ENCODE peak calls at places on chromosomes 4 and X, in eight cellular contexts. D, F, G, Z, A, N, E and C are unnamed samples.
A peak's percentile ranks its signal among the peaks of the same experiment; 100 is the strongest.

GRCh38 chr4:61068745-61069144 is 131.4 kb upstream of the ADGRL3 start:
- DNase-seq in Z (no peak), G (no peak), E (no peak), D (no peak), N (no peak), F (peak; percentile 15), A (no peak), C (no peak)

GRCh38 chr4:182549386-182549785 is 306.2 kb downstream of the TENM3 start:
- DNase-seq in A (no peak), E (no peak), N (no peak), F (no peak), Z (no peak), D (no peak), G (no peak), C (no peak)

GRCh38 chrX:129686422-129686948 is 31.7 kb upstream of the APLN start:
- DNase-seq in D (no peak), F (peak; percentile 5), A (no peak), Z (no peak), E (no peak), G (no peak), N (peak; percentile 34), C (no peak)

GRCh38 chrX:75155454-75155829 is 641 bp downstream of the ABCB7 start:
- DNase-seq in E (no peak), A (no peak), F (peak; percentile 4), Z (no peak), N (no peak), G (no peak), D (no peak), C (no peak)

GRCh38 chr4:184534511-184535391 is 60.4 kb upstream of the IRF2 start:
- DNase-seq in A (no peak), E (no peak), D (no peak), F (peak; percentile 67), Z (no peak), N (no peak), G (no peak), C (no peak)

GRCh38 chrX:13248867-13249521 is 70.9 kb downstream of the ATXN3L start:
- DNase-seq in E (no peak), Z (no peak), D (no peak), G (no peak), F (no peak), N (no peak), A (no peak), C (no peak)

GRCh38 chr4:140076307-140076706 is 77.7 kb downstream of the MAML3 start:
- DNase-seq in Z (no peak), A (no peak), F (no peak), D (no peak), E (no peak), G (no peak), N (no peak), C (no peak)

GRCh38 chr4:176002007-176002623 is 63.5 kb upstream of the WDR17 start:
- DNase-seq in Z (no peak), D (peak; percentile 60), F (no peak), E (no peak), A (no peak), G (peak; percentile 74), N (no peak), C (no peak)

GRCh38 chrX:107710617-107711391 is 64.8 kb downstream of the TSC22D3 start:
- DNase-seq in Z (no peak), F (peak; percentile 93), D (peak; percentile 64), N (peak; percentile 79), G (peak; percentile 70), A (no peak), E (peak; percentile 13), C (peak; percentile 83)

GRCh38 chrX:107574711-107575110 is 53.6 kb upstream of the PRPS1 start:
- DNase-seq in F (peak; percentile 71), N (no peak), G (no peak), Z (no peak), D (no peak), E (no peak), A (no peak), C (no peak)

GRCh38 chr4:180994722-180995121 is 1248.5 kb upstream of the TENM3 start:
- DNase-seq in F (no peak), A (no peak), G (no peak), D (no peak), E (no peak), N (no peak), Z (no peak), C (no peak)

GRCh38 chr4:3877236-3877635 is 111.1 kb downstream of the ADRA2C start:
- DNase-seq in D (no peak), G (no peak), E (no peak), N (no peak), F (no peak), A (no peak), Z (no peak), C (no peak)

GRCh38 chr4:20037745-20038144 is 214.0 kb upstream of the SLIT2 start:
- DNase-seq in E (no peak), D (no peak), F (no peak), N (no peak), A (no peak), G (no peak), Z (no peak), C (no peak)

DNA sequence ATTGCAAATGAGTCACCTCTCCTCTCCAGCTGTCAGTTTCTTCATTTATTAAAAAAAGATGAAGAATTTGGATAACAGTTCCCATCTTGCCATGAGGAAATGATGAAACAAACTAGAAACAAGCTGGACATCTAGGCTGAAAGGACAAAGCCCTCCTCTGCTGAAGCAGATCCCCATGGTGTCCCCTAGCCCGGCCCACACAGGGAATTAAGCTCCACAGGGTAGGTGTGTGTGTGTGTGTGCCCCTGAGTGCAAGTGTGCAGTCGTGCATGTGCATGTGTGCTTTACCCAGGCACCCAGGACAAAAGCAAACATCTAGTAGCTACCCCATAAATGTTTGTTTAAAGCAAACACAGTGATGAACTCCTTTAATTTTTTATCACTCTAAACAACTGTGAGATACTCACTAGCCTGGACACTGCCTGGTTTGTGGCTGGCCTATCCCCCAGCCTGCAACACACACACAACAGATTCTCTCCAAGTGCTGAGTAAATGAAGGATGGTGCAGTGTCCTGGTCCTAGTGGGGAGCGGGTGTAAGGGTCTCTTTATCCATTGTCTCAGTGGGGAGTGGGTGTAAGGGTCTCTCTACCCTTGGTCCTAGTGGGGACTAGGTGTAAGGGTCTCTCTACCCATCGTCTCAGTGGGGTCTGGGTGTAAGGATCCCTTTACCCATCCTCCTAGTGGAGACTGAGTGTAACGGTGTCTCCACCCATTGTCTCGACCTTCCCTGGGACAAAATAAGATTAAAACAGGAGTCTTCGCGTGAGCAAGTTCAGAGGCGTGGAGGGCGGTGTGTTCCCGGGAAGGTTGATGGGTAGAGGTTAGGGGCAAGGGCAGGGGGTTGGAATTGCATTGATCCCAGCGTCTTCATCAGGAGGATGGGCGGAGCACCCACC is 688 bp upstream of the EVC start:
- DNase-seq in E (no peak), D (no peak), Z (no peak), A (peak; percentile 26), F (peak; percentile 18), N (no peak), G (no peak), C (no peak)
- H3K4me3 ChIP-seq in E (peak overlapping the region; percentile 77), D (peak overlapping the region; percentile 62), Z (peak overlapping the region; percentile 40), A (peak overlapping the region; percentile 53), F (peak overlapping the region; percentile 83), N (peak overlapping the region; percentile 53), G (peak overlapping the region; percentile 28), C (peak overlapping the region; percentile 12)

GRCh38 chr4:26261400-26261799 is 59.4 kb upstream of the RBPJ start:
- DNase-seq in G (no peak), Z (no peak), D (no peak), F (no peak), N (no peak), E (no peak), A (no peak), C (no peak)
- TF ChIP-seq POLR2A in G (no peak), Z (no peak), D (no peak), F (no peak), N (no peak), E (no peak), A (no peak), C (no peak)

GRCh38 chr4:186191266-186192067 is at the start of gene CYP4V2:
- DNase-seq in G (peak; percentile 91), D (peak; percentile 82), Z (peak; percentile 58), E (peak; percentile 25), A (peak; percentile 66), F (peak; percentile 72), N (peak; percentile 79), C (peak; percentile 60)

GRCh38 chr4:186188107-186188506 is 3.3 kb upstream of the CYP4V2 start:
- DNase-seq in E (no peak), G (no peak), Z (no peak), A (no peak), F (no peak), N (no peak), D (no peak), C (no peak)

GRCh38 chr4:186192068-186192751 is 843 bp downstream of the CYP4V2 start:
- DNase-seq in N (peak; percentile 46), E (no peak), A (peak; percentile 20), F (peak; percentile 48), G (peak; percentile 81), D (peak; percentile 68), Z (no peak), C (peak; percentile 89)

GRCh38 chr4:186189656-186190055 is 1.7 kb upstream of the CYP4V2 start:
- DNase-seq in E (no peak), A (no peak), N (no peak), Z (no peak), F (no peak), G (no peak), D (no peak), C (no peak)

DNA sequence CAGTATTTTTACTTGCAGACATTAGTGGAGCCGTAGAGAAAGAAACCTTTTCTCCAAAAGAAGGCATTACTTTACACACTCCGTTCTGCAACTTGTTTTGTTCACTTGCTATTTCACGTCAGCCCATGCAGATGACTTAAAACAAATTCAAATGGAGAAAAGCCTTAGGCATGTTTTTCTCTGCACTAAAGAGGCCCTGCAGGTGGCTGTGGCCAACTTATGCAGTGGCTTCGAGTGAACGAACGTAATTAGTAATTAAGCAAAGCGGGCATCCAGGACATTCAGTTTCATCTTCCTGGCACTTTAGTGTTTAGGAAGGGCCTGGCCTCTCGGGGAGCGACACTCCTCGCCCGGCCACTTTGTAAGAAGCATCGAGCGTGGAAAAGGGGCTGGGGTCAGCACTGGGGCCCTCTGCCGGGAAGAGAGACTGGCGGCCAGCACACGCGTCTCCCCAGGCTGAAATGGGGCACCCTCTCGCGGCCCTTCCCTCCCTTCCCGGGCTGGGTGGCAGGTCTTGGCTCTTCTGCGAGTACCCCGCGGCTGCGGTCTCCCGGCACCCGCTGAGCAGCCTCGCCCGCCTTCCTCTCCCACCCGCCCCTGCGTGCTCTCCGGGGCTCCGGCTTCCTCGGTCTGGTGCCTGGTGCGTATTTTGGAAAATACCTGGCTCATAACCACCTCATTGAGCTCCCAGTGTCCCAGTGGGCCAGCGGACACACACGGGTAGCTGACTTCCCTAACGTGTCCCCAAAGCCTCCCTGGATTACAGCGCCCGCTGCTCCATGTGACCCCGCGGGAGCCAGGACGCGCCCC is 706 bp upstream of the CYP4V2 start:
- DNase-seq in Z (no peak), A (peak; percentile 33), G (peak; percentile 75), F (no peak), E (no peak), N (no peak), D (no peak), C (no peak)
- TF ChIP-seq CTCF in Z (peak; percentile 10), A (no peak), G (no peak), F (no peak), E (no peak), N (no peak), D (no peak), C (no peak)

DNA sequence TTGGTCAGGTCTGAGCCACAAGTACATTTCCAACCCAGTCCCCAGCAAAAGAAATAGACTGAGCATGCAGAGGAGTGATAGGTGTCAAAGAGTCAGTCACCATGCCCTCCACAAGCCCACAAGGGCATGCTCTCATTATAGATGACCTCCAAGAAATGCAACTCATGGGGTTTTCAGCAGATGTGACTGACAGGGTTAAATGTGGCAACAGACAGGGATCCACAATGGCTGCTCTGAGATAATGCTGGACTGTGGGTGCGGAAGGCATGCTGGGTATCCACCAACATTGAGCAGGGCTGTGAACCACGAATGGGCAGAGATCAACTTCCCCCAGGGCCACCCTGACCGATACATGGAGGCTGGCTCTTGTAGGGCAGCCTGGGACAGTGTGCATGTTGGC is 115.8 kb downstream of the BCOR start:
- DNase-seq in N (no peak), A (no peak), G (no peak), F (no peak), E (no peak), D (no peak), Z (no peak), C (no peak)
- H3K4me3 ChIP-seq in N (no peak overlapping the region), A (no peak overlapping the region), G (no peak overlapping the region), F (no peak overlapping the region), E (no peak overlapping the region), D (no peak overlapping the region), Z (no peak overlapping the region), C (no peak overlapping the region)